ENCODE peak calls at places on chromosomes 13 and 19, in seven cellular contexts. T is iPS-NIHi11, V is ACHN, S is T-helper 9 cell, I is H1, R is GM04504, B is aorta. K is an unnamed sample.

GRCh38 chr19:18193388-18194207 is 580 bp downstream of the MPV17L2 start:
- DNase-seq in R (no peak), S (no peak), T (no peak), V (no peak), I (no peak), B (no peak), K (no peak)

GRCh38 chr19:6956573-6956972 is 64.7 kb downstream of the MBD3L2B start:
- DNase-seq in V (no peak), B (no peak), S (no peak), T (no peak), R (no peak), I (no peak), K (no peak)

GRCh38 chr19:6069268-6069771 is 41.0 kb downstream of the RFX2 start:
- DNase-seq in B (no peak), I (no peak), S (no peak), R (no peak), T (no peak), V (no peak), K (no peak)

GRCh38 chr13:36057041-36057440 is 74.1 kb downstream of the DCLK1 start:
- DNase-seq in B (no peak), I (no peak), V (peak), T (peak), S (no peak), R (no peak), K (no peak)

GRCh38 chr13:67097856-67098255 is 132.3 kb downstream of the PCDH9 start:
- DNase-seq in S (no peak), V (no peak), T (no peak), I (no peak), R (no peak), B (no peak), K (no peak)

GRCh38 chr19:33186835-33187540 is 7.1 kb upstream of the LRP3 start:
- DNase-seq in I (no peak), S (no peak), V (no peak), B (peak), R (no peak), T (peak), K (no peak)

GRCh38 chr19:8517551-8518442 is 3.8 kb upstream of the ZNF414 start:
- DNase-seq in T (no peak), B (no peak), R (no peak), S (peak), I (no peak), V (no peak), K (no peak)

GRCh38 chr13:91381371-91381770 is 17.1 kb upstream of the GPC5 start:
- DNase-seq in R (no peak), I (no peak), B (no peak), T (no peak), V (peak), S (no peak), K (peak)

GRCh38 chr19:10603873-10604459 is 16.9 kb upstream of the AP1M2 start:
- DNase-seq in S (no peak), T (no peak), R (no peak), B (no peak), V (no peak), I (no peak), K (peak)

GRCh38 chr19:15297416-15298224 is 34.7 kb downstream of the BRD4 start:
- DNase-seq in S (no peak), B (no peak), V (no peak), T (no peak), R (no peak), I (no peak), K (no peak)